ENCODE peak calls at places on chromosomes 1 and 21, in eight cellular contexts. C, P, T, Z, V, K, Q and D are unnamed samples.

GRCh38 chr1:17507916-17508315 is 31.6 kb upstream of the ARHGEF10L start:
- ATAC-seq in T (no peak), C (no peak), V (no peak), Q (peak), P (no peak), Z (no peak), K (no peak), D (no peak)

GRCh38 chr1:21105807-21106206 is 70.9 kb downstream of the EIF4G3 start:
- ATAC-seq in Z (no peak), C (no peak), V (no peak), Q (no peak), T (no peak), P (no peak), K (no peak), D (no peak)

GRCh38 chr1:206691604-206692003 is 6.9 kb downstream of the MAPKAPK2 start:
- ATAC-seq in C (peak), P (no peak), T (no peak), V (no peak), Q (no peak), K (peak), Z (no peak), D (peak)

GRCh38 chr1:42176902-42177519 is 12.5 kb upstream of the GUCA2A start:
- ATAC-seq in K (no peak), T (no peak), P (no peak), Z (peak), Q (peak), V (peak), C (peak), D (no peak)

GRCh38 chr21:43921602-43921978 is 56.6 kb downstream of the AGPAT3 start:
- ATAC-seq in P (peak), T (peak), Z (peak), K (no peak), C (peak), V (no peak), Q (no peak), D (no peak)

GRCh38 chr1:37472994-37473393 is 1.4 kb upstream of the ZC3H12A start:
- ATAC-seq in P (no peak), K (no peak), Z (no peak), Q (no peak), C (no peak), T (no peak), V (no peak), D (no peak)

GRCh38 chr1:74586253-74586897 is 74.0 kb upstream of the LRRC53 start:
- ATAC-seq in K (no peak), Q (no peak), P (no peak), C (no peak), Z (no peak), V (no peak), T (no peak), D (no peak)

GRCh38 chr1:51919684-51920083 is 41.2 kb upstream of the NRDC start:
- ATAC-seq in Z (no peak), P (no peak), T (no peak), V (no peak), K (no peak), C (no peak), Q (no peak), D (no peak)

GRCh38 chr21:28338906-28339305 is 653.8 kb downstream of the LTN1 start:
- ATAC-seq in Z (no peak), P (no peak), T (no peak), Q (no peak), V (no peak), K (peak), C (no peak), D (no peak)

GRCh38 chr1:226371049-226371694 is 36.7 kb downstream of the PARP1 start:
- ATAC-seq in Q (no peak), Z (peak), K (peak), C (no peak), T (no peak), P (no peak), V (peak), D (no peak)

GRCh38 chr1:213154056-213154677 is 103.1 kb downstream of the RPS6KC1 start:
- ATAC-seq in Q (no peak), K (peak), P (no peak), Z (no peak), C (peak), T (no peak), V (no peak), D (no peak)

GRCh38 chr1:87451229-87451900 is 122.7 kb downstream of the LMO4 start:
- ATAC-seq in C (no peak), K (peak), Q (no peak), P (peak), V (no peak), T (no peak), Z (peak), D (no peak)

GRCh38 chr21:42263591-42264131 is 44.7 kb downstream of the ABCG1 start:
- ATAC-seq in C (no peak), P (no peak), Z (no peak), K (peak), T (no peak), V (no peak), Q (no peak), D (peak)

GRCh38 chr21:34935868-34936267 is 113.2 kb downstream of the RUNX1 start:
- ATAC-seq in C (no peak), P (peak), T (peak), Z (no peak), Q (no peak), K (no peak), V (no peak), D (no peak)

GRCh38 chr21:43697758-43698643 is 20.9 kb upstream of the PDXK start:
- ATAC-seq in T (peak), Q (no peak), C (no peak), V (no peak), P (no peak), Z (no peak), K (no peak), D (no peak)

GRCh38 chr1:222054416-222054815 is 312.5 kb upstream of the DUSP10 start:
- ATAC-seq in Q (no peak), V (no peak), Z (no peak), C (no peak), P (no peak), K (no peak), T (no peak), D (no peak)

GRCh38 chr1:41500378-41500777 is 15.9 kb upstream of the EDN2 start:
- ATAC-seq in K (peak), C (peak), T (no peak), P (no peak), Z (no peak), V (no peak), Q (no peak), D (peak)

GRCh38 chr1:22518379-22518778 is 44.9 kb upstream of the EPHA8 start:
- ATAC-seq in P (no peak), Q (no peak), V (no peak), C (peak), T (no peak), Z (no peak), K (no peak), D (no peak)

GRCh38 chr1:154467768-154468102 is 34.3 kb upstream of the TDRD10 start:
- ATAC-seq in V (no peak), Q (no peak), P (peak), T (no peak), K (no peak), Z (no peak), C (no peak), D (no peak)

GRCh38 chr1:234400773-234401172 is 27.5 kb downstream of the COA6 start:
- ATAC-seq in C (no peak), V (no peak), Q (no peak), P (no peak), T (peak), Z (no peak), K (no peak), D (no peak)

GRCh38 chr1:157844084-157844830 is 2.6 kb upstream of the CD5L start:
- ATAC-seq in K (no peak), Q (no peak), T (no peak), V (peak), Z (peak), P (no peak), C (no peak), D (no peak)

GRCh38 chr1:238558156-238558555 is 667.4 kb upstream of the ZP4 start:
- ATAC-seq in Z (no peak), T (no peak), C (no peak), Q (no peak), K (no peak), P (no peak), V (no peak), D (no peak)

GRCh38 chr1:159944623-159945455 is 574 bp downstream of the IGSF9 start:
- ATAC-seq in V (no peak), C (no peak), Z (no peak), Q (no peak), P (no peak), T (no peak), K (no peak), D (no peak)

GRCh38 chr1:32874860-32875793 is 4.4 kb upstream of the FNDC5 start:
- ATAC-seq in V (no peak), C (no peak), Z (no peak), K (no peak), P (no peak), T (no peak), Q (no peak), D (no peak)

GRCh38 chr1:206909883-206910318 is 11.8 kb downstream of the FCMR start:
- ATAC-seq in P (no peak), K (peak), Z (no peak), Q (no peak), V (no peak), C (no peak), T (no peak), D (peak)

GRCh38 chr1:67760030-67760821 is 73.0 kb downstream of the GNG12 start:
- ATAC-seq in T (peak), Z (peak), Q (peak), P (peak), C (peak), V (peak), K (peak), D (peak)

GRCh38 chr21:15140321-15141019 is 75.7 kb upstream of the NRIP1 start:
- ATAC-seq in T (no peak), Q (no peak), V (no peak), K (no peak), P (no peak), Z (no peak), C (peak), D (no peak)